ENCODE peak calls at places on chromosomes 11 and 22, in four cellular contexts. T, R, Y and W are unnamed samples.

GRCh38 chr11:96307748-96308133 is 35.3 kb downstream of the MAML2 start:
- DNase-seq in T (no peak), R (no peak), Y (no peak), W (peak; percentile 84)

GRCh38 chr11:6612816-6613136 is 760 bp upstream of the TAF10 start:
- DNase-seq in T (peak; percentile 39), R (peak; percentile 37), Y (peak; percentile 50), W (peak; percentile 41)

GRCh38 chr11:121241300-121242176 is 51.0 kb upstream of the SC5D start:
- DNase-seq in T (peak; percentile 30), R (no peak), Y (no peak), W (no peak)

GRCh38 chr11:30741039-30741550 is 154.9 kb upstream of the MPPED2 start:
- DNase-seq in T (no peak), R (no peak), Y (peak; percentile 13), W (no peak)

GRCh38 chr11:93498099-93499040 is 44.8 kb downstream of the SMCO4 start:
- DNase-seq in T (no peak), R (no peak), Y (no peak), W (no peak)

GRCh38 chr11:30533445-30533947 is 52.7 kb downstream of the MPPED2 start:
- DNase-seq in T (no peak), R (no peak), Y (no peak), W (no peak)

GRCh38 chr11:70680781-70681281 is 282.5 kb downstream of the CTTN start:
- DNase-seq in T (no peak), R (no peak), Y (no peak), W (no peak)

GRCh38 chr11:67053896-67054850 is 2.5 kb upstream of the RHOD start:
- DNase-seq in T (peak; percentile 92), R (peak; percentile 88), Y (peak; percentile 49), W (no peak)

GRCh38 chr11:112223125-112223524 is 3.1 kb upstream of the PTS start:
- DNase-seq in T (no peak), R (no peak), Y (no peak), W (no peak)

GRCh38 chr11:73538381-73538872 is 59.5 kb downstream of the FAM168A start:
- DNase-seq in T (peak; percentile 55), R (no peak), Y (no peak), W (no peak)

GRCh38 chr11:71404209-71404608 is 44.0 kb downstream of the DHCR7 start:
- DNase-seq in T (no peak), R (no peak), Y (no peak), W (no peak)

GRCh38 chr11:124843616-124843910 is 21.7 kb upstream of the ROBO3 start:
- DNase-seq in T (no peak), R (no peak), Y (no peak), W (no peak)

GRCh38 chr22:19289475-19290161 is 1.9 kb downstream of the CLTCL1 start:
- DNase-seq in T (no peak), R (peak; percentile 47), Y (no peak), W (no peak)

GRCh38 chr22:23696326-23696851 is 5.6 kb downstream of the RGL4 start:
- DNase-seq in T (no peak), R (no peak), Y (no peak), W (no peak)

GRCh38 chr22:39634530-39635399 is 64.2 kb downstream of the CACNA1I start:
- DNase-seq in T (no peak), R (peak; percentile 65), Y (peak; percentile 12), W (peak; percentile 80)

GRCh38 chr22:22891139-22891621 is 3.6 kb downstream of the IGLL5 start:
- DNase-seq in T (no peak), R (no peak), Y (no peak), W (no peak)

GRCh38 chr22:21727159-21727558 is 8.4 kb downstream of the YPEL1 start:
- DNase-seq in T (no peak), R (peak; percentile 42), Y (no peak), W (no peak)

GRCh38 chr22:50283821-50284220 is 13.6 kb upstream of the MAPK11 start:
- DNase-seq in T (no peak), R (no peak), Y (no peak), W (no peak)

GRCh38 chr11:71240865-71241691 is 11.3 kb downstream of the SHANK2 start:
- DNase-seq in T (peak; percentile 12), R (no peak), Y (peak; percentile 93), W (no peak)

GRCh38 chr11:16986434-16987204 is 27.6 kb downstream of the PLEKHA7 start:
- DNase-seq in T (no peak), R (peak; percentile 22), Y (no peak), W (no peak)

GRCh38 chr22:44693756-44694155 is 8.2 kb upstream of the PRR5 start:
- DNase-seq in T (no peak), R (no peak), Y (no peak), W (no peak)

GRCh38 chr22:42280836-42281235 is 10.4 kb upstream of the TCF20 start:
- DNase-seq in T (no peak), R (no peak), Y (no peak), W (no peak)

GRCh38 chr11:61955031-61955415 is 4.9 kb downstream of the BEST1 start:
- DNase-seq in T (no peak), R (peak; percentile 21), Y (peak; percentile 59), W (no peak)
- TF ChIP-seq ELF1 in T (no peak), R (no peak), Y (no peak), W (no peak)

GRCh38 chr11:122737951-122738693 is 82.6 kb downstream of the UBASH3B start:
- DNase-seq in T (no peak), R (no peak), Y (peak; percentile 51), W (no peak)
- TF ChIP-seq ELF1 in T (no peak), R (no peak), Y (no peak), W (no peak)

GRCh38 chr11:12232819-12233601 is 122.6 kb downstream of the MICAL2 start:
- DNase-seq in T (no peak), R (no peak), Y (no peak), W (peak; percentile 55)
- TF ChIP-seq ELF1 in T (no peak), R (no peak), Y (no peak), W (no peak)

DNA sequence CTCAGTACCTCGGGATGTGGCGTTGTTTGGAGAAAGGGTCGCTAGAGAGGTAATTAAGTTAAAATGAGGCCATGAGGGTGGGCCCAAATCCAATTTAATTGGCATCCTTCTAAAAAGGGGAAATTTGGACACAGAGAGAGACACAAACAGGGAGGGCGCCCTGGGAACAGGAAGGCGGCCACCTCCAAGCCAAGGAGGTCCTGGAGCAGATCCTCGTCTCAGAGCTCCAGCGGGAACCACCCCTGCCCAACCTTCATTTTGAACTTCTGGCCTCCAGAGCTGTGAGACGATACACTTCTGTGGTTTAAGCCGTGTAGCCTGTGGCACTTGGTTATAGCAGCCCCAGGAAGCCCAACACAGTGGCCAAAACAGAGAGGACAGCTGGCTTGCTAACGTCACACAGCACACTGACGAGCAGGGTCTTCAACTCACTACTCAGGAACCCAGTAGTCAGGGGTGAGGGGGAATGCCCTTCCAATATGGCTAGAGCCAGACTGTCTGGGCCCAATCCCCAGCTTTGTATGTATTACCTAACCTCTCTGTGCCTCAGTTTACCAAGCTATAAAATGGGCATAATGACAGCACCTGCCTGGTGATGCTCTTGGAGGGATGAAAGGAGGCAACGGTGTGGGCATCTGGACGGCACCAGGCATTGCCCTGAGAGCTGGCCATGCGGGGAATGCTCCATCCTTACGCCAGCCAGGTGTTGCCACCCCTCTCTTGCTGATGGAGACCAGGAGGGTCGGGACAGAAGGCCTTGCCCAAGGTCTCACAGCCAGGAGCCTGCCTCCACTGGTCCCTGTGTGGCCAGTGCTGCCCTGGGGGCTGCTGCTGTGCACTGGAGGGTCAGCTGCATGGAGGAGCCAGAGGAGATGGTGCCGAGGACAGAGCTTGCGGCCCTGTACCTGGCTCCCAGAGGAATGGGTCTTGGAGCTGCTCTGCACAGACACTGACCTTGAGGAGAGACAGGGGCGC is 53.3 kb upstream of the LINC01488 start:
- DNase-seq in T (no peak), R (no peak), Y (no peak), W (no peak)
- TF ChIP-seq ELF1 in T (no peak), R (no peak), Y (no peak), W (no peak)

GRCh38 chr22:49027122-49027670 is 800.5 kb downstream of the BRD1 start:
- DNase-seq in T (no peak), R (no peak), Y (no peak), W (no peak)

GRCh38 chr22:49024775-49025440 is 802.8 kb downstream of the BRD1 start:
- DNase-seq in T (no peak), R (no peak), Y (no peak), W (no peak)

GRCh38 chr22:49025791-49026475 is 801.7 kb downstream of the BRD1 start:
- DNase-seq in T (no peak), R (no peak), Y (no peak), W (no peak)

GRCh38 chr22:49028111-49028510 is 799.6 kb downstream of the BRD1 start:
- DNase-seq in T (no peak), R (no peak), Y (no peak), W (no peak)

DNA sequence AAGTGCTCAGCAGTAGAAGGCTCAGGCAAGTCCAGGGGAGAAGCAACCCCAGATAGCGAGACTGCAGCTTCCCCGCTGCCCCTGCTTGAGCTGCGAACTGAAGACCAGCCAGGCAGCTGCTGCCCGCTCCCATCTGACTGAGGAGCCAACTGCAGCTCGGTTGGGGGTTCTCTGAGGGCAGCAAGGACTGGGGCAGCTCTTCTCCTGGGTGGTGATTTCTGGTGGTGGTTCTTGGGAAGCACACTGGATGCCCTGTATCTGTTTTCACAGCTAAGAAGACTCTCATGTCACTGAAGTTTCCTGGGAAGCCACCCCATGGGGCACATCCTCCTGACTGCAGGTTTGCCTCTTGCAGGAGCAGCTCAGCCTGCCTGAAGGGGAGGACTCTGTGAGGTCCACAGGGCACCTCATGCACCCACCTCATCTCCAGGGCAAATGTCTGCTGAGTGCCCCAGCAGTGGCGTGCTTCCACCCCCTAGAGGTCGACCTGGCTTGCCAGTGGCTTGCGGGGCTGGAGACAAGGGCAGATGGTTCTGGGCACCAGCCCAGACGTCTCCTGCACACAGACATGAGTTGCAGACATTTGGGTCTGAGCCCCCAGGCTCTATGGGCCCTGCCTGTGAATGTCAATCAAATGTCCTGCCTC is 801.1 kb downstream of the BRD1 start:
- DNase-seq in T (peak; percentile 62), R (no peak), Y (no peak), W (no peak)
- TF ChIP-seq ELF1 in T (no peak), R (no peak), Y (no peak), W (no peak)

DNA sequence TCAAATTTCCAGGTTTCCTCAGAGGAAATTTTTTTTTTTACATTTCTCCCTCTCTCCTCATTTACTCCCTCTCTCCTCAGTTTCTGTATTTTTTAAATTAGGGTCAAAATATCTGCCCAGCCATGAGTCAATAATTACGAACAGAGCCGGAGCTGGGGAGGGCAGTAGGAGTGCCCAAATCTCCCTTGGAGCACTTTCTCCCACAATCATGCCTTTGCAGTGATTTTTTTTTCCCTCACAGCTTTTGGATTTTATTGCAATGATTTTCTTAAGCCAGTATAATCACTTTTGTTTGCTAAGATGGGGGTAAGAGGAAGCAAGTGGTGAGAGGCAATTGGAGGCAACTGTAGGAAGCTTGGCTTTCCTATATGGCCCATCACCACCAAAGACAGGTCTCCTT is 192.4 kb upstream of the PITPNB start:
- DNase-seq in T (no peak), R (no peak), Y (no peak), W (no peak)
- TF ChIP-seq ELF1 in T (no peak), R (no peak), Y (no peak), W (no peak)

GRCh38 chr11:115264278-115264677 is 239.9 kb downstream of the CADM1 start:
- DNase-seq in T (no peak), R (no peak), Y (no peak), W (no peak)
- TF ChIP-seq ELF1 in T (no peak), R (no peak), Y (no peak), W (no peak)

GRCh38 chr11:75840560-75840959 is 25.6 kb downstream of the UVRAG start:
- DNase-seq in T (no peak), R (no peak), Y (no peak), W (no peak)
- TF ChIP-seq ELF1 in T (no peak), R (no peak), Y (no peak), W (no peak)